ENCODE peak calls at places on chromosome 13, in seven cellular contexts. One of them, this sample, is unnamed.

GRCh38 chr13:43309301-43309700 is 285.9 kb downstream of the DNAJC15 start:
- DNase-seq in stomach: no peak
- DNase-seq in vagina: no peak
- DNase-seq in sigmoid colon: no peak
- DNase-seq in Panc1: no peak
- DNase-seq in H1: no peak
- DNase-seq in breast epithelium: no peak
- DNase-seq in this sample: no peak

GRCh38 chr13:100432611-100433010 is 156.0 kb downstream of the GGACT start:
- DNase-seq in stomach: no peak
- DNase-seq in vagina: no peak
- DNase-seq in sigmoid colon: no peak
- DNase-seq in Panc1: no peak
- DNase-seq in H1: no peak
- DNase-seq in breast epithelium: no peak
- DNase-seq in this sample: no peak

GRCh38 chr13:73702419-73703071 is 431.7 kb downstream of the KLF12 start:
- DNase-seq in stomach: no peak
- DNase-seq in vagina: no peak
- DNase-seq in sigmoid colon: no peak
- DNase-seq in Panc1: no peak
- DNase-seq in H1: no peak
- DNase-seq in breast epithelium: no peak
- DNase-seq in this sample: no peak

GRCh38 chr13:42930136-42930535 is 61.9 kb downstream of the EPSTI1 start:
- DNase-seq in stomach: no peak
- DNase-seq in vagina: no peak
- DNase-seq in sigmoid colon: no peak
- DNase-seq in Panc1: no peak
- DNase-seq in H1: no peak
- DNase-seq in breast epithelium: no peak
- DNase-seq in this sample: no peak

GRCh38 chr13:44379885-44380284 is 6.3 kb downstream of the SERP2 start:
- DNase-seq in stomach: no peak
- DNase-seq in vagina: no peak
- DNase-seq in sigmoid colon: no peak
- DNase-seq in Panc1: no peak
- DNase-seq in H1: no peak
- DNase-seq in breast epithelium: no peak
- DNase-seq in this sample: no peak

GRCh38 chr13:95267662-95268369 is 33.4 kb downstream of the ABCC4 start:
- DNase-seq in stomach: peak
- DNase-seq in vagina: no peak
- DNase-seq in sigmoid colon: peak
- DNase-seq in Panc1: no peak
- DNase-seq in H1: no peak
- DNase-seq in breast epithelium: no peak
- DNase-seq in this sample: no peak

GRCh38 chr13:97004096-97004876 is 10.0 kb upstream of the OXGR1 start:
- DNase-seq in stomach: no peak
- DNase-seq in vagina: no peak
- DNase-seq in sigmoid colon: no peak
- DNase-seq in Panc1: no peak
- DNase-seq in H1: no peak
- DNase-seq in breast epithelium: no peak
- DNase-seq in this sample: no peak

GRCh38 chr13:52156724-52157251 is 2.6 kb downstream of the NEK3 start:
- DNase-seq in stomach: no peak
- DNase-seq in vagina: no peak
- DNase-seq in sigmoid colon: no peak
- DNase-seq in Panc1: no peak
- DNase-seq in H1: no peak
- DNase-seq in breast epithelium: no peak
- DNase-seq in this sample: no peak

GRCh38 chr13:57631607-57632275 is at the start of gene PCDH17:
- DNase-seq in stomach: peak
- DNase-seq in vagina: no peak
- DNase-seq in sigmoid colon: no peak
- DNase-seq in Panc1: no peak
- DNase-seq in H1: peak
- DNase-seq in breast epithelium: no peak
- DNase-seq in this sample: peak

GRCh38 chr13:101397742-101398141 is 18.6 kb downstream of the NALCN start:
- DNase-seq in stomach: no peak
- DNase-seq in vagina: no peak
- DNase-seq in sigmoid colon: no peak
- DNase-seq in Panc1: no peak
- DNase-seq in H1: no peak
- DNase-seq in breast epithelium: no peak
- DNase-seq in this sample: no peak

GRCh38 chr13:32824671-32825070 is 191.6 kb upstream of the KL start:
- DNase-seq in stomach: no peak
- DNase-seq in vagina: no peak
- DNase-seq in sigmoid colon: peak
- DNase-seq in Panc1: peak
- DNase-seq in H1: no peak
- DNase-seq in breast epithelium: no peak
- DNase-seq in this sample: no peak

GRCh38 chr13:63117710-63118109 is 1702.1 kb upstream of the PCDH20 start:
- DNase-seq in stomach: no peak
- DNase-seq in vagina: no peak
- DNase-seq in sigmoid colon: peak
- DNase-seq in Panc1: no peak
- DNase-seq in H1: no peak
- DNase-seq in breast epithelium: no peak
- DNase-seq in this sample: no peak

DNA sequence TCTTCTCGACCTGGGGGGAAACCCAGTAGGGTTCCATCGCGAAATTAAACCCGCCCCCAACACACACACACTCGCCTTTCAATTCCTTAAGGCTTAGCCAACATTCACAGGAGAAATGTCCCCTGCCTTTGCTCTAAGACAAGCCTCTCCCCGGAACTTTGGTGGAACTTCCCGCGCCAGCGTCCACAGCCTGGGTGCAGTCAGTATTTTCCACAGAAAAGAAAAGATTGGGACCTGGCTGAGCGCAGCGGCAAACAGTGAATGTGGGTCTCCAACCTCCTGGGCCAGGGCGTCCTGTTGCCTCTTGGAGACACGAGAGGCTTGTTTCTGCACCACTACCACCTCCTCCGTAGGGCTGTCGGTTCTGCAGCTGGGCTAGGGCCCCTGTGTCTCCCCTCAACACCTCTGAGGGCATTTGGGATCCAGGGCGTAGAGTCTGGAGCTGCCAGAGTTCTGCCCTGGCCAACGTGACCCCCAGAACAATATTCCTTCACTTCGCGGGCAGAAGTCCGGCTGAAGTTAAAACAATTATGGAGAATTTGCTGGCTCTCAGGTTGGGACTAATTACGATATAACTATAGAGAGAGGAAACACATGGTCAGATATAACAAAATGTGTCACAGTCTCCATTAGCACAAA is 3.3 kb downstream of the PDX1 start:
- DNase-seq in stomach: no peak
- DNase-seq in vagina: no peak
- DNase-seq in sigmoid colon: no peak
- DNase-seq in Panc1: no peak
- DNase-seq in H1: no peak
- DNase-seq in breast epithelium: no peak
- DNase-seq in this sample: no peak
- H3K4me3 ChIP-seq in stomach: no peak
- H3K4me3 ChIP-seq in vagina: no peak
- H3K4me3 ChIP-seq in sigmoid colon: no peak
- H3K4me3 ChIP-seq in Panc1: no peak
- H3K4me3 ChIP-seq in H1: no peak
- H3K4me3 ChIP-seq in breast epithelium: no peak
- H3K4me3 ChIP-seq in this sample: no peak

DNA sequence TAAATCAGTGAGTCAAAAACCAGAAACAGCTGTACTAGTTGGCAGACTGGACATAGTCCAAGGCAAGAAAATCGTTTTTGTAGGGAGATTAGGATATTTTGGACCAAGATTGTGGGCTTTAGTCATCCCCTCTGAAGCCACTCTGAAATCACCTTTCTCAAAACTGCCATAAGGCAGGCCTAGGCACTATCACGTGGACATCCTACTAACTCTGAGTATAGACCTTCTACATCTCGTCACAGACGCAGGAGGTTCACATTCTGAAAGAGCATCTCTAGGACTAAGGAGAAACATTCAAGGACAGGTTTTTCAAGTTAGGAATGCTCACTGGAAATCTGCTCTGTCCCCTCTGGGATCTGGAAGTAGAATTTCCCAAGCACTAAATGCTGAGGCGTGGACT is 2.4 kb upstream of the RUBCNL start:
- DNase-seq in stomach: no peak
- DNase-seq in vagina: no peak
- DNase-seq in sigmoid colon: no peak
- DNase-seq in Panc1: no peak
- DNase-seq in H1: no peak
- DNase-seq in breast epithelium: no peak
- DNase-seq in this sample: no peak
- TF ChIP-seq POLR2AphosphoS5 in stomach: no peak
- TF ChIP-seq POLR2AphosphoS5 in vagina: no peak
- TF ChIP-seq POLR2AphosphoS5 in sigmoid colon: no peak
- TF ChIP-seq POLR2AphosphoS5 in Panc1: no peak
- TF ChIP-seq POLR2AphosphoS5 in H1: no peak
- TF ChIP-seq POLR2AphosphoS5 in breast epithelium: no peak
- TF ChIP-seq POLR2AphosphoS5 in this sample: no peak

GRCh38 chr13:80134360-80134759 is 206.6 kb downstream of the SPRY2 start:
- DNase-seq in stomach: no peak
- DNase-seq in vagina: no peak
- DNase-seq in sigmoid colon: no peak
- DNase-seq in Panc1: no peak
- DNase-seq in H1: no peak
- DNase-seq in breast epithelium: no peak
- DNase-seq in this sample: no peak

GRCh38 chr13:80133631-80134083 is 207.3 kb downstream of the SPRY2 start:
- DNase-seq in stomach: no peak
- DNase-seq in vagina: no peak
- DNase-seq in sigmoid colon: no peak
- DNase-seq in Panc1: no peak
- DNase-seq in H1: no peak
- DNase-seq in breast epithelium: no peak
- DNase-seq in this sample: no peak

GRCh38 chr13:80137994-80138393 is 202.9 kb downstream of the SPRY2 start:
- DNase-seq in stomach: no peak
- DNase-seq in vagina: no peak
- DNase-seq in sigmoid colon: no peak
- DNase-seq in Panc1: no peak
- DNase-seq in H1: no peak
- DNase-seq in breast epithelium: no peak
- DNase-seq in this sample: no peak

GRCh38 chr13:80131204-80131603 is 209.7 kb downstream of the SPRY2 start:
- DNase-seq in stomach: peak
- DNase-seq in vagina: no peak
- DNase-seq in sigmoid colon: peak
- DNase-seq in Panc1: no peak
- DNase-seq in H1: no peak
- DNase-seq in breast epithelium: peak
- DNase-seq in this sample: peak

GRCh38 chr13:80132741-80133601 is 208.0 kb downstream of the SPRY2 start:
- DNase-seq in stomach: peak
- DNase-seq in vagina: no peak
- DNase-seq in sigmoid colon: peak
- DNase-seq in Panc1: no peak
- DNase-seq in H1: no peak
- DNase-seq in breast epithelium: peak
- DNase-seq in this sample: peak
- H3K4me3 ChIP-seq in stomach: peak
- H3K4me3 ChIP-seq in vagina: peak
- H3K4me3 ChIP-seq in sigmoid colon: peak
- H3K4me3 ChIP-seq in Panc1: peak
- H3K4me3 ChIP-seq in H1: no peak
- H3K4me3 ChIP-seq in breast epithelium: peak
- H3K4me3 ChIP-seq in this sample: peak

DNA sequence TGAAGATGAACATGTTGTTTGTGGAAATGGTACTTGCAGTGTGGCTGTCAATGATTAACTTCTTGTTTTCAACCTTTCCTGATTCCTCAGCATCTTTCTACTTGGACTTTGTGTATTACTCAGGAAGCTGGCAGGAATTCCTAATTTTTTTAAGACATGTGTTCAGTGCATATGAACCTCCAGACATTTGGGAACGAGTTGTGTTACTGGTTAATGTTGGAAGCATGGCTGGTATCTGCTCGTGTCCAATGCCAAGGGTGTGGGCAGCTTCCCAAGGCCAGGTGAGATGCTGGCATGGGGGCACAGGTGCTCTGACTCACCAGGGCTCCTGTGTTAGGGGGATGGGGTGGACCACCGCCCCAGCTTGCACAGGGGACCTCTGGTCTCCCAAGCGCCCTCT is 61.1 kb upstream of the MCF2L start:
- DNase-seq in stomach: no peak
- DNase-seq in vagina: no peak
- DNase-seq in sigmoid colon: peak
- DNase-seq in Panc1: no peak
- DNase-seq in H1: no peak
- DNase-seq in breast epithelium: no peak
- DNase-seq in this sample: no peak
- TF ChIP-seq POLR2AphosphoS5 in stomach: no peak
- TF ChIP-seq POLR2AphosphoS5 in vagina: no peak
- TF ChIP-seq POLR2AphosphoS5 in sigmoid colon: no peak
- TF ChIP-seq POLR2AphosphoS5 in Panc1: no peak
- TF ChIP-seq POLR2AphosphoS5 in H1: no peak
- TF ChIP-seq POLR2AphosphoS5 in breast epithelium: no peak
- TF ChIP-seq POLR2AphosphoS5 in this sample: no peak

GRCh38 chr13:40146063-40146462 is 490.6 kb downstream of the COG6 start:
- DNase-seq in stomach: no peak
- DNase-seq in vagina: no peak
- DNase-seq in sigmoid colon: no peak
- DNase-seq in Panc1: no peak
- DNase-seq in H1: peak
- DNase-seq in breast epithelium: no peak
- DNase-seq in this sample: no peak
- H3K4me3 ChIP-seq in stomach: no peak
- H3K4me3 ChIP-seq in vagina: no peak
- H3K4me3 ChIP-seq in sigmoid colon: no peak
- H3K4me3 ChIP-seq in Panc1: no peak
- H3K4me3 ChIP-seq in H1: no peak
- H3K4me3 ChIP-seq in breast epithelium: no peak
- H3K4me3 ChIP-seq in this sample: no peak

GRCh38 chr13:98869408-98870090 is 108.3 kb downstream of the DOCK9 start:
- DNase-seq in stomach: peak
- DNase-seq in vagina: no peak
- DNase-seq in sigmoid colon: no peak
- DNase-seq in Panc1: no peak
- DNase-seq in H1: no peak
- DNase-seq in breast epithelium: no peak
- DNase-seq in this sample: no peak
- TF ChIP-seq POLR2AphosphoS5 in stomach: no peak
- TF ChIP-seq POLR2AphosphoS5 in vagina: no peak
- TF ChIP-seq POLR2AphosphoS5 in sigmoid colon: peak
- TF ChIP-seq POLR2AphosphoS5 in Panc1: no peak
- TF ChIP-seq POLR2AphosphoS5 in H1: no peak
- TF ChIP-seq POLR2AphosphoS5 in breast epithelium: no peak
- TF ChIP-seq POLR2AphosphoS5 in this sample: no peak